ENCODE peak calls at places on chromosomes 11 and 22, in seven cellular contexts. One of them, this sample, is unnamed.
A peak's percentile ranks its signal among the peaks of the same experiment; 100 is the strongest.

GRCh38 chr11:110463153-110463552 is 33.4 kb downstream of the FDX1 start:
- DNase-seq in IMR-90: peak; percentile 66
- DNase-seq in mammary epithelial cell: no peak
- DNase-seq in brain microvascular endothelial cell: peak; percentile 53
- DNase-seq in tibial artery: peak; percentile 48
- DNase-seq in lower lobe of right lung: peak; percentile 61
- DNase-seq in PC-3: peak; percentile 51
- DNase-seq in this sample: peak; percentile 45

GRCh38 chr11:84780689-84781293 is 846.4 kb downstream of the DLG2 start:
- DNase-seq in IMR-90: peak; percentile 15
- DNase-seq in mammary epithelial cell: peak; percentile 14
- DNase-seq in brain microvascular endothelial cell: peak; percentile 2
- DNase-seq in tibial artery: no peak
- DNase-seq in lower lobe of right lung: no peak
- DNase-seq in PC-3: peak; percentile 74
- DNase-seq in this sample: peak; percentile 47

GRCh38 chr11:114163830-114164401 is 104.4 kb downstream of the ZBTB16 start:
- DNase-seq in IMR-90: no peak
- DNase-seq in mammary epithelial cell: no peak
- DNase-seq in brain microvascular endothelial cell: no peak
- DNase-seq in tibial artery: peak; percentile 82
- DNase-seq in lower lobe of right lung: no peak
- DNase-seq in PC-3: no peak
- DNase-seq in this sample: no peak

GRCh38 chr22:40472036-40472435 is 101.6 kb downstream of the SGSM3 start:
- DNase-seq in IMR-90: no peak
- DNase-seq in mammary epithelial cell: no peak
- DNase-seq in brain microvascular endothelial cell: no peak
- DNase-seq in tibial artery: no peak
- DNase-seq in lower lobe of right lung: no peak
- DNase-seq in PC-3: no peak
- DNase-seq in this sample: no peak

GRCh38 chr22:38449776-38450175 is 5.2 kb downstream of the KCNJ4 start:
- DNase-seq in IMR-90: no peak
- DNase-seq in mammary epithelial cell: no peak
- DNase-seq in brain microvascular endothelial cell: no peak
- DNase-seq in tibial artery: no peak
- DNase-seq in lower lobe of right lung: no peak
- DNase-seq in PC-3: no peak
- DNase-seq in this sample: no peak

GRCh38 chr11:65559951-65560537 is 1.9 kb upstream of the LTBP3 start:
- DNase-seq in IMR-90: peak; percentile 53
- DNase-seq in mammary epithelial cell: peak; percentile 92
- DNase-seq in brain microvascular endothelial cell: peak; percentile 46
- DNase-seq in tibial artery: no peak
- DNase-seq in lower lobe of right lung: no peak
- DNase-seq in PC-3: peak; percentile 98
- DNase-seq in this sample: peak; percentile 62

GRCh38 chr11:70557742-70558485 is 159.6 kb downstream of the CTTN start:
- DNase-seq in IMR-90: no peak
- DNase-seq in mammary epithelial cell: no peak
- DNase-seq in brain microvascular endothelial cell: no peak
- DNase-seq in tibial artery: no peak
- DNase-seq in lower lobe of right lung: no peak
- DNase-seq in PC-3: peak; percentile 77
- DNase-seq in this sample: no peak

GRCh38 chr11:2665747-2666710 is 33.8 kb downstream of the KCNQ1OT1 start:
- DNase-seq in IMR-90: no peak
- DNase-seq in mammary epithelial cell: no peak
- DNase-seq in brain microvascular endothelial cell: no peak
- DNase-seq in tibial artery: peak; percentile 17
- DNase-seq in lower lobe of right lung: no peak
- DNase-seq in PC-3: no peak
- DNase-seq in this sample: no peak

GRCh38 chr11:33476945-33477584 is 219.9 kb downstream of the HIPK3 start:
- DNase-seq in IMR-90: peak; percentile 50
- DNase-seq in mammary epithelial cell: peak; percentile 27
- DNase-seq in brain microvascular endothelial cell: peak; percentile 23
- DNase-seq in tibial artery: no peak
- DNase-seq in lower lobe of right lung: no peak
- DNase-seq in PC-3: peak; percentile 37
- DNase-seq in this sample: peak; percentile 12

GRCh38 chr22:30701872-30702271 is 7.2 kb downstream of the OSBP2 start:
- DNase-seq in IMR-90: peak; percentile 61
- DNase-seq in mammary epithelial cell: peak; percentile 16
- DNase-seq in brain microvascular endothelial cell: peak; percentile 12
- DNase-seq in tibial artery: no peak
- DNase-seq in lower lobe of right lung: no peak
- DNase-seq in PC-3: peak; percentile 57
- DNase-seq in this sample: peak; percentile 23

GRCh38 chr11:105838668-105839403 is 183.2 kb downstream of the MSANTD4 start:
- DNase-seq in IMR-90: peak; percentile 80
- DNase-seq in mammary epithelial cell: peak; percentile 60
- DNase-seq in brain microvascular endothelial cell: peak; percentile 70
- DNase-seq in tibial artery: no peak
- DNase-seq in lower lobe of right lung: no peak
- DNase-seq in PC-3: peak; percentile 84
- DNase-seq in this sample: peak; percentile 83

GRCh38 chr22:40620464-40621046 is 16.0 kb downstream of the MRTFA start:
- DNase-seq in IMR-90: peak; percentile 80
- DNase-seq in mammary epithelial cell: peak; percentile 80
- DNase-seq in brain microvascular endothelial cell: peak; percentile 46
- DNase-seq in tibial artery: no peak
- DNase-seq in lower lobe of right lung: no peak
- DNase-seq in PC-3: peak; percentile 60
- DNase-seq in this sample: peak; percentile 88

GRCh38 chr22:36862251-36863242 is 1.7 kb downstream of the NCF4 start:
- DNase-seq in IMR-90: no peak
- DNase-seq in mammary epithelial cell: no peak
- DNase-seq in brain microvascular endothelial cell: no peak
- DNase-seq in tibial artery: peak; percentile 44
- DNase-seq in lower lobe of right lung: peak; percentile 61
- DNase-seq in PC-3: no peak
- DNase-seq in this sample: no peak

GRCh38 chr11:82843057-82843795 is 57.0 kb downstream of the PRCP start:
- DNase-seq in IMR-90: no peak
- DNase-seq in mammary epithelial cell: no peak
- DNase-seq in brain microvascular endothelial cell: no peak
- DNase-seq in tibial artery: no peak
- DNase-seq in lower lobe of right lung: no peak
- DNase-seq in PC-3: peak; percentile 82
- DNase-seq in this sample: peak; percentile 64

GRCh38 chr22:38824587-38824986 is 19.2 kb downstream of the NPTXR start:
- DNase-seq in IMR-90: peak; percentile 75
- DNase-seq in mammary epithelial cell: peak; percentile 57
- DNase-seq in brain microvascular endothelial cell: peak; percentile 66
- DNase-seq in tibial artery: no peak
- DNase-seq in lower lobe of right lung: peak; percentile 60
- DNase-seq in PC-3: peak; percentile 67
- DNase-seq in this sample: peak; percentile 44

GRCh38 chr11:6596237-6596877 is 7.1 kb downstream of the RRP8 start:
- DNase-seq in IMR-90: no peak
- DNase-seq in mammary epithelial cell: no peak
- DNase-seq in brain microvascular endothelial cell: no peak
- DNase-seq in tibial artery: no peak
- DNase-seq in lower lobe of right lung: no peak
- DNase-seq in PC-3: no peak
- DNase-seq in this sample: no peak

GRCh38 chr11:33633251-33634003 is 67.2 kb downstream of the C11orf91 start:
- DNase-seq in IMR-90: peak; percentile 72
- DNase-seq in mammary epithelial cell: peak; percentile 98
- DNase-seq in brain microvascular endothelial cell: peak; percentile 62
- DNase-seq in tibial artery: no peak
- DNase-seq in lower lobe of right lung: no peak
- DNase-seq in PC-3: peak; percentile 89
- DNase-seq in this sample: peak; percentile 96

GRCh38 chr11:10622108-10622507 is 53.6 kb upstream of the LYVE1 start:
- DNase-seq in IMR-90: no peak
- DNase-seq in mammary epithelial cell: no peak
- DNase-seq in brain microvascular endothelial cell: no peak
- DNase-seq in tibial artery: no peak
- DNase-seq in lower lobe of right lung: no peak
- DNase-seq in PC-3: no peak
- DNase-seq in this sample: no peak

GRCh38 chr11:10625281-10625981 is 57.0 kb upstream of the LYVE1 start:
- DNase-seq in IMR-90: no peak
- DNase-seq in mammary epithelial cell: no peak
- DNase-seq in brain microvascular endothelial cell: no peak
- DNase-seq in tibial artery: no peak
- DNase-seq in lower lobe of right lung: no peak
- DNase-seq in PC-3: no peak
- DNase-seq in this sample: no peak

GRCh38 chr11:10625982-10626311 is 57.5 kb upstream of the LYVE1 start:
- DNase-seq in IMR-90: no peak
- DNase-seq in mammary epithelial cell: no peak
- DNase-seq in brain microvascular endothelial cell: no peak
- DNase-seq in tibial artery: no peak
- DNase-seq in lower lobe of right lung: no peak
- DNase-seq in PC-3: no peak
- DNase-seq in this sample: no peak

GRCh38 chr11:10622957-10623787 is 54.7 kb upstream of the LYVE1 start:
- DNase-seq in IMR-90: no peak
- DNase-seq in mammary epithelial cell: no peak
- DNase-seq in brain microvascular endothelial cell: no peak
- DNase-seq in tibial artery: peak; percentile 52
- DNase-seq in lower lobe of right lung: no peak
- DNase-seq in PC-3: peak; percentile 37
- DNase-seq in this sample: no peak

GRCh38 chr11:10623797-10624761 is 55.6 kb upstream of the LYVE1 start:
- DNase-seq in IMR-90: peak; percentile 37
- DNase-seq in mammary epithelial cell: no peak
- DNase-seq in brain microvascular endothelial cell: no peak
- DNase-seq in tibial artery: no peak
- DNase-seq in lower lobe of right lung: peak; percentile 80
- DNase-seq in PC-3: peak; percentile 47
- DNase-seq in this sample: no peak
- TF ChIP-seq CTCF in IMR-90: peak; percentile 54
- TF ChIP-seq CTCF in mammary epithelial cell: peak; percentile 23
- TF ChIP-seq CTCF in brain microvascular endothelial cell: peak; percentile 81
- TF ChIP-seq CTCF in tibial artery: peak; percentile 45
- TF ChIP-seq CTCF in lower lobe of right lung: peak; percentile 56
- TF ChIP-seq CTCF in PC-3: peak; percentile 65
- TF ChIP-seq CTCF in this sample: peak; percentile 40

GRCh38 chr11:93020248-93021088 is 51.0 kb downstream of the MTNR1B start:
- DNase-seq in IMR-90: peak; percentile 92
- DNase-seq in mammary epithelial cell: peak; percentile 98
- DNase-seq in brain microvascular endothelial cell: peak; percentile 43
- DNase-seq in tibial artery: no peak
- DNase-seq in lower lobe of right lung: no peak
- DNase-seq in PC-3: peak; percentile 60
- DNase-seq in this sample: peak; percentile 98
- H3K4me3 ChIP-seq in IMR-90: peak overlapping the region; percentile 29
- H3K4me3 ChIP-seq in mammary epithelial cell: peak overlapping the region; percentile 30
- H3K4me3 ChIP-seq in brain microvascular endothelial cell: no peak overlapping the region
- H3K4me3 ChIP-seq in tibial artery: no peak overlapping the region
- H3K4me3 ChIP-seq in lower lobe of right lung: no peak overlapping the region
- H3K4me3 ChIP-seq in PC-3: peak overlapping the region; percentile 32
- H3K4me3 ChIP-seq in this sample: no peak overlapping the region

GRCh38 chr11:112971200-112971599 is 10.0 kb downstream of the NCAM1 start:
- DNase-seq in IMR-90: no peak
- DNase-seq in mammary epithelial cell: no peak
- DNase-seq in brain microvascular endothelial cell: no peak
- DNase-seq in tibial artery: no peak
- DNase-seq in lower lobe of right lung: no peak
- DNase-seq in PC-3: no peak
- DNase-seq in this sample: no peak

GRCh38 chr11:112963368-112963955 is 2.2 kb downstream of the NCAM1 start:
- DNase-seq in IMR-90: no peak
- DNase-seq in mammary epithelial cell: no peak
- DNase-seq in brain microvascular endothelial cell: no peak
- DNase-seq in tibial artery: no peak
- DNase-seq in lower lobe of right lung: no peak
- DNase-seq in PC-3: no peak
- DNase-seq in this sample: no peak

GRCh38 chr11:112968988-112969714 is 7.9 kb downstream of the NCAM1 start:
- DNase-seq in IMR-90: no peak
- DNase-seq in mammary epithelial cell: no peak
- DNase-seq in brain microvascular endothelial cell: peak; percentile 17
- DNase-seq in tibial artery: no peak
- DNase-seq in lower lobe of right lung: no peak
- DNase-seq in PC-3: no peak
- DNase-seq in this sample: no peak

GRCh38 chr11:112965601-112966125 is 4.4 kb downstream of the NCAM1 start:
- DNase-seq in IMR-90: no peak
- DNase-seq in mammary epithelial cell: no peak
- DNase-seq in brain microvascular endothelial cell: no peak
- DNase-seq in tibial artery: no peak
- DNase-seq in lower lobe of right lung: no peak
- DNase-seq in PC-3: no peak
- DNase-seq in this sample: no peak

GRCh38 chr11:112967082-112967481 is 5.9 kb downstream of the NCAM1 start:
- DNase-seq in IMR-90: no peak
- DNase-seq in mammary epithelial cell: no peak
- DNase-seq in brain microvascular endothelial cell: no peak
- DNase-seq in tibial artery: no peak
- DNase-seq in lower lobe of right lung: no peak
- DNase-seq in PC-3: no peak
- DNase-seq in this sample: peak; percentile 8
- H3K27me3 ChIP-seq in IMR-90: peaks cover 17% of the 10 kb centered on the region
- H3K27me3 ChIP-seq in mammary epithelial cell: peaks cover 35% of the 10 kb centered on the region
- H3K27me3 ChIP-seq in brain microvascular endothelial cell: peaks cover 17% of the 10 kb centered on the region
- H3K27me3 ChIP-seq in tibial artery: no peaks in the 10 kb centered on the region
- H3K27me3 ChIP-seq in lower lobe of right lung: peaks cover 34% of the 10 kb centered on the region
- H3K27me3 ChIP-seq in PC-3: peaks cover 77% of the 10 kb centered on the region
- H3K27me3 ChIP-seq in this sample: peaks cover 17% of the 10 kb centered on the region

GRCh38 chr22:25764270-25765015 is 22.5 kb downstream of the MYO18B start:
- DNase-seq in IMR-90: no peak
- DNase-seq in mammary epithelial cell: no peak
- DNase-seq in brain microvascular endothelial cell: no peak
- DNase-seq in tibial artery: no peak
- DNase-seq in lower lobe of right lung: no peak
- DNase-seq in PC-3: no peak
- DNase-seq in this sample: no peak
- TF ChIP-seq CTCF in IMR-90: no peak
- TF ChIP-seq CTCF in mammary epithelial cell: no peak
- TF ChIP-seq CTCF in brain microvascular endothelial cell: peak; percentile 34
- TF ChIP-seq CTCF in tibial artery: no peak
- TF ChIP-seq CTCF in lower lobe of right lung: no peak
- TF ChIP-seq CTCF in PC-3: no peak
- TF ChIP-seq CTCF in this sample: peak; percentile 5

This sample was measured in bronchial epithelial cell.